ENCODE peak calls at places on chromosomes 11 and 22, in eight cellular contexts. C is occipital lobe; R is HT-29; G is stimulated activated naive CD8-positive, alpha-beta T cell treated with anti-CD3 and anti-CD28 coated beads, Interleukin-15, Interleukin-2, amounts not matched to agents 100 U/mL and 50 U/mL, for 24 hours; S is activated naive CD8-positive, alpha-beta T cell treated with anti-CD3 and anti-CD28 coated beads, Interleukin-2, amount 50 U/mL, for 24 hours; A is AG09309; O is right cardiac atrium; Y is stimulated activated CD4-positive, alpha-beta T cell treated with anti-CD3 and anti-CD28 coated beads, Interleukin-2, amount 100 ng/mL, for 48 hours. J is an unnamed sample.

GRCh38 chr22:42269407-42270177 is 861 bp downstream of the TCF20 start:
- DNase-seq in C (no peak), R (peak), G (peak), S (peak), A (no peak), O (peak), Y (peak), J (no peak)

GRCh38 chr11:68021167-68021787 is 9.2 kb upstream of the NDUFS8 start:
- DNase-seq in C (no peak), R (peak), G (no peak), S (no peak), A (no peak), O (no peak), Y (no peak), J (no peak)

GRCh38 chr22:20424553-20424936 is 13.1 kb downstream of the SCARF2 start:
- DNase-seq in C (no peak), R (no peak), G (no peak), S (no peak), A (no peak), O (no peak), Y (no peak), J (no peak)

GRCh38 chr22:39839917-39840510 is 53.5 kb downstream of the ENTHD1 start:
- DNase-seq in C (no peak), R (no peak), G (peak), S (peak), A (no peak), O (no peak), Y (peak), J (no peak)

GRCh38 chr11:65424200-65425104 is 1.9 kb downstream of the NEAT1 start:
- DNase-seq in C (no peak), R (peak), G (peak), S (peak), A (peak), O (peak), Y (no peak), J (no peak)

GRCh38 chr11:3176487-3176886 is 11.4 kb upstream of the OSBPL5 start:
- DNase-seq in C (no peak), R (no peak), G (no peak), S (no peak), A (no peak), O (no peak), Y (no peak), J (no peak)

GRCh38 chr22:35930933-35931332 is 97.7 kb downstream of the RBFOX2 start:
- DNase-seq in C (no peak), R (peak), G (no peak), S (no peak), A (peak), O (no peak), Y (no peak), J (peak)

GRCh38 chr22:30223303-30223702 is 23.3 kb downstream of the LIF start:
- DNase-seq in C (no peak), R (no peak), G (no peak), S (no peak), A (no peak), O (no peak), Y (no peak), J (no peak)

GRCh38 chr11:66268953-66269906 is 791 bp downstream of the RAB1B start:
- DNase-seq in C (no peak), R (peak), G (peak), S (peak), A (no peak), O (peak), Y (no peak), J (peak)

GRCh38 chr11:62502030-62502730 is 44.4 kb downstream of the AHNAK start:
- DNase-seq in C (no peak), R (no peak), G (no peak), S (no peak), A (no peak), O (no peak), Y (no peak), J (no peak)

GRCh38 chr11:111525456-111525855 is 10.9 kb downstream of the HOATZ start:
- DNase-seq in C (no peak), R (no peak), G (no peak), S (no peak), A (no peak), O (no peak), Y (no peak), J (no peak)